ENCODE peak calls at places on chromosome 12, in ten cellular contexts. One of them, this sample, is unnamed.

GRCh38 chr12:94597268-94597667 is 53.1 kb downstream of the TMCC3 start:
- DNase-seq in activated CD4-positive, CD25-positive, alpha-beta regulatory T cell: no peak
- DNase-seq in neural progenitor cell: no peak
- DNase-seq in NCI-H1092 treated with DMSO at 0.1 percent for 48 hours: no peak
- DNase-seq in SK-N-MC: no peak
- DNase-seq in psoas muscle: no peak
- DNase-seq in A549: no peak
- DNase-seq in right cardiac atrium: no peak
- DNase-seq in foreskin keratinocyte: no peak
- DNase-seq in fibroblast of lung: no peak
- DNase-seq in this sample: no peak

GRCh38 chr12:68042212-68042699 is 53.0 kb downstream of the IFNG-AS1 start:
- DNase-seq in activated CD4-positive, CD25-positive, alpha-beta regulatory T cell: no peak
- DNase-seq in neural progenitor cell: no peak
- DNase-seq in NCI-H1092 treated with DMSO at 0.1 percent for 48 hours: no peak
- DNase-seq in SK-N-MC: no peak
- DNase-seq in psoas muscle: no peak
- DNase-seq in A549: no peak
- DNase-seq in right cardiac atrium: no peak
- DNase-seq in foreskin keratinocyte: peak
- DNase-seq in fibroblast of lung: peak
- DNase-seq in this sample: peak

GRCh38 chr12:53759261-53759660 is 7.5 kb upstream of the CISTR start:
- DNase-seq in activated CD4-positive, CD25-positive, alpha-beta regulatory T cell: no peak
- DNase-seq in neural progenitor cell: no peak
- DNase-seq in NCI-H1092 treated with DMSO at 0.1 percent for 48 hours: no peak
- DNase-seq in SK-N-MC: no peak
- DNase-seq in psoas muscle: no peak
- DNase-seq in A549: no peak
- DNase-seq in right cardiac atrium: no peak
- DNase-seq in foreskin keratinocyte: no peak
- DNase-seq in fibroblast of lung: no peak
- DNase-seq in this sample: no peak

GRCh38 chr12:81819991-81820633 is 61.0 kb upstream of the PPFIA2 start:
- DNase-seq in activated CD4-positive, CD25-positive, alpha-beta regulatory T cell: no peak
- DNase-seq in neural progenitor cell: no peak
- DNase-seq in NCI-H1092 treated with DMSO at 0.1 percent for 48 hours: no peak
- DNase-seq in SK-N-MC: no peak
- DNase-seq in psoas muscle: no peak
- DNase-seq in A549: no peak
- DNase-seq in right cardiac atrium: no peak
- DNase-seq in foreskin keratinocyte: peak
- DNase-seq in fibroblast of lung: peak
- DNase-seq in this sample: no peak

GRCh38 chr12:45674583-45674982 is 54.9 kb upstream of the ARID2 start:
- DNase-seq in activated CD4-positive, CD25-positive, alpha-beta regulatory T cell: no peak
- DNase-seq in neural progenitor cell: no peak
- DNase-seq in NCI-H1092 treated with DMSO at 0.1 percent for 48 hours: peak
- DNase-seq in SK-N-MC: no peak
- DNase-seq in psoas muscle: peak
- DNase-seq in A549: peak
- DNase-seq in right cardiac atrium: no peak
- DNase-seq in foreskin keratinocyte: peak
- DNase-seq in fibroblast of lung: peak
- DNase-seq in this sample: peak

GRCh38 chr12:55743131-55743921 is 404 bp downstream of the GDF11 start:
- DNase-seq in activated CD4-positive, CD25-positive, alpha-beta regulatory T cell: peak
- DNase-seq in neural progenitor cell: peak
- DNase-seq in NCI-H1092 treated with DMSO at 0.1 percent for 48 hours: no peak
- DNase-seq in SK-N-MC: no peak
- DNase-seq in psoas muscle: peak
- DNase-seq in A549: peak
- DNase-seq in right cardiac atrium: peak
- DNase-seq in foreskin keratinocyte: no peak
- DNase-seq in fibroblast of lung: peak
- DNase-seq in this sample: no peak

GRCh38 chr12:40469736-40470135 is 222.5 kb upstream of the CNTN1 start:
- DNase-seq in activated CD4-positive, CD25-positive, alpha-beta regulatory T cell: no peak
- DNase-seq in neural progenitor cell: no peak
- DNase-seq in NCI-H1092 treated with DMSO at 0.1 percent for 48 hours: no peak
- DNase-seq in SK-N-MC: no peak
- DNase-seq in psoas muscle: no peak
- DNase-seq in A549: no peak
- DNase-seq in right cardiac atrium: no peak
- DNase-seq in foreskin keratinocyte: no peak
- DNase-seq in fibroblast of lung: no peak
- DNase-seq in this sample: no peak

GRCh38 chr12:125873031-125873430 is 807.8 kb downstream of the AACS start:
- DNase-seq in activated CD4-positive, CD25-positive, alpha-beta regulatory T cell: no peak
- DNase-seq in neural progenitor cell: no peak
- DNase-seq in NCI-H1092 treated with DMSO at 0.1 percent for 48 hours: no peak
- DNase-seq in SK-N-MC: no peak
- DNase-seq in psoas muscle: no peak
- DNase-seq in A549: no peak
- DNase-seq in right cardiac atrium: no peak
- DNase-seq in foreskin keratinocyte: no peak
- DNase-seq in fibroblast of lung: peak
- DNase-seq in this sample: no peak